ENCODE peak calls at places on chromosomes 13 and 19, in eight cellular contexts. B is foreskin melanocyte, W is ascending aorta, L is nephron progenitor cell, V is breast epithelium, A is left lung, J is amniotic epithelial cell, U is right lobe of liver. I is an unnamed sample.

GRCh38 chr19:43148233-43148632 is 38.1 kb downstream of the PSG5 start:
- DNase-seq in W (no peak), U (no peak), A (no peak), V (peak), B (no peak), J (peak), L (no peak), I (no peak)

GRCh38 chr19:38977445-38978314 is 2.1 kb upstream of the FBXO17 start:
- DNase-seq in B (no peak), W (no peak), A (no peak), V (no peak), L (no peak), J (peak), U (no peak), I (no peak)

GRCh38 chr13:29065142-29065541 is 245.0 kb downstream of the MTUS2 start:
- DNase-seq in B (no peak), L (no peak), W (no peak), V (no peak), J (no peak), U (no peak), A (no peak), I (no peak)

GRCh38 chr13:95862401-95862800 is 185.5 kb downstream of the DNAJC3 start:
- DNase-seq in L (no peak), A (no peak), J (no peak), B (no peak), V (no peak), W (no peak), U (no peak), I (no peak)

GRCh38 chr19:19591133-19591825 is 27.2 kb downstream of the PBX4 start:
- DNase-seq in U (no peak), W (peak), V (peak), L (no peak), J (peak), B (peak), A (peak), I (no peak)

GRCh38 chr13:31970237-31970930 is 61.2 kb upstream of the FRY start:
- DNase-seq in B (no peak), W (no peak), A (no peak), L (no peak), J (peak), U (no peak), V (no peak), I (no peak)

GRCh38 chr13:72504026-72504925 is 223.2 kb downstream of the MZT1 start:
- DNase-seq in U (no peak), W (no peak), J (no peak), L (no peak), B (peak), A (no peak), V (no peak), I (no peak)

GRCh38 chr19:44990459-44990858 is 10.8 kb upstream of the RELB start:
- DNase-seq in U (no peak), J (no peak), B (no peak), L (no peak), A (no peak), V (no peak), W (no peak), I (no peak)

GRCh38 chr13:20171364-20171763 is 10.5 kb upstream of the GJA3 start:
- DNase-seq in A (no peak), J (no peak), V (no peak), L (no peak), W (no peak), U (no peak), B (no peak), I (no peak)

GRCh38 chr13:44508562-44509062 is 67.5 kb downstream of the TSC22D1 start:
- DNase-seq in B (no peak), U (no peak), L (no peak), V (no peak), J (no peak), W (no peak), A (no peak), I (no peak)

GRCh38 chr13:54367639-54368271 is 1339.1 kb downstream of the OLFM4 start:
- DNase-seq in J (no peak), B (no peak), A (no peak), U (no peak), W (no peak), V (no peak), L (no peak), I (no peak)

GRCh38 chr19:45280471-45280961 is 29.4 kb downstream of the MARK4 start:
- DNase-seq in A (no peak), W (no peak), U (no peak), V (no peak), L (no peak), B (no peak), J (peak), I (no peak)

GRCh38 chr13:23984541-23984940 is 87.2 kb upstream of the C1QTNF9B start:
- DNase-seq in B (no peak), V (peak), W (no peak), U (no peak), A (peak), J (no peak), L (no peak), I (no peak)

GRCh38 chr13:113820813-113821651 is 42.8 kb downstream of the GAS6 start:
- DNase-seq in L (peak), W (peak), J (peak), A (peak), B (peak), V (peak), U (no peak), I (peak)

GRCh38 chr13:75076476-75076875 is 405.5 kb downstream of the TBC1D4 start:
- DNase-seq in W (no peak), L (no peak), B (no peak), J (peak), A (no peak), V (no peak), U (no peak), I (no peak)

GRCh38 chr13:111184685-111185401 is 69.7 kb downstream of the ARHGEF7 start:
- DNase-seq in U (no peak), J (no peak), B (no peak), V (no peak), A (no peak), W (no peak), L (no peak), I (no peak)

GRCh38 chr19:51027126-51027806 is 850 bp upstream of the KLK11 start:
- DNase-seq in B (no peak), U (no peak), W (no peak), J (no peak), L (no peak), V (no peak), A (no peak), I (no peak)

GRCh38 chr13:45847554-45848224 is 3.9 kb downstream of the SIAH3 start:
- DNase-seq in J (peak), A (peak), V (no peak), U (no peak), B (no peak), W (no peak), L (no peak), I (peak)

GRCh38 chr13:95540848-95541247 is 11.7 kb upstream of the CLDN10 start:
- DNase-seq in V (no peak), W (no peak), L (no peak), B (no peak), U (no peak), A (peak), J (no peak), I (peak)

GRCh38 chr19:55586976-55587668 is 6.5 kb upstream of the ZNF579 start:
- DNase-seq in L (peak), U (peak), W (peak), A (peak), J (peak), B (peak), V (peak), I (peak)

GRCh38 chr13:75368167-75368566 is 113.8 kb downstream of the TBC1D4 start:
- DNase-seq in J (peak), A (no peak), V (no peak), U (no peak), W (no peak), B (peak), L (no peak), I (peak)

GRCh38 chr13:19982447-19983043 is 24.0 kb downstream of the ZMYM2 start:
- DNase-seq in U (no peak), J (no peak), A (no peak), B (no peak), L (no peak), V (no peak), W (no peak), I (no peak)

GRCh38 chr19:38079926-38080380 is 144.1 kb downstream of the DPF1 start:
- DNase-seq in W (no peak), A (no peak), U (no peak), B (peak), V (no peak), J (peak), L (no peak), I (no peak)

GRCh38 chr13:41603917-41604316 is 146.6 kb downstream of the RGCC start:
- DNase-seq in U (no peak), W (no peak), B (no peak), V (no peak), A (no peak), L (no peak), J (peak), I (no peak)

GRCh38 chr19:47650695-47651094 is 41.8 kb downstream of the BICRA start:
- DNase-seq in B (no peak), V (no peak), L (no peak), A (no peak), J (no peak), W (no peak), U (no peak), I (no peak)

GRCh38 chr19:10551698-10552301 is 8.1 kb downstream of the ATG4D start:
- DNase-seq in L (no peak), A (no peak), J (peak), U (no peak), V (no peak), W (no peak), B (no peak), I (no peak)

GRCh38 chr13:73722120-73722519 is 412.1 kb downstream of the KLF12 start:
- DNase-seq in B (peak), V (no peak), W (no peak), U (no peak), J (peak), L (no peak), A (no peak), I (no peak)

GRCh38 chr19:7507884-7508283 is 8.0 kb upstream of the ZNF358 start:
- DNase-seq in L (peak), A (peak), U (no peak), V (no peak), W (peak), J (peak), B (peak), I (peak)

GRCh38 chr19:1622007-1622406 is 16.7 kb upstream of the UQCR11 start:
- DNase-seq in J (no peak), L (no peak), V (no peak), W (no peak), U (no peak), A (no peak), B (no peak), I (no peak)

I was measured in right cardiac atrium.